ENCODE peak calls at places on chromosomes 4 and X, in six cellular contexts. F is natural killer cell, G is sigmoid colon, P is tibial nerve, M is left ventricle myocardium inferior, H is WTC11. W is an unnamed sample.

GRCh38 chr4:124459196-124459921 is 253.2 kb downstream of the ANKRD50 start:
- DNase-seq in G (no peak), P (no peak), H (no peak), F (no peak), M (no peak), W (no peak)

GRCh38 chr4:152328595-152328994 is 207.3 kb downstream of the FBXW7 start:
- DNase-seq in F (no peak), P (no peak), M (no peak), G (no peak), H (no peak), W (peak)

GRCh38 chr4:127470290-127470809 is 162.4 kb upstream of the INTU start:
- DNase-seq in M (no peak), P (no peak), H (no peak), F (no peak), G (no peak), W (no peak)

GRCh38 chrX:151974336-151975227 is at the start of gene GABRE:
- DNase-seq in P (peak), H (peak), M (peak), G (peak), F (no peak), W (peak)

GRCh38 chr4:176123710-176124407 is 58.2 kb downstream of the WDR17 start:
- DNase-seq in H (peak), P (no peak), F (no peak), M (no peak), G (no peak), W (peak)

GRCh38 chr4:173301518-173302201 is 32.5 kb downstream of the HMGB2 start:
- DNase-seq in H (no peak), M (no peak), G (no peak), P (no peak), F (no peak), W (peak)

GRCh38 chrX:39519213-39519544 is 578.6 kb downstream of the BCOR start:
- DNase-seq in M (peak), H (no peak), F (no peak), P (no peak), G (no peak), W (no peak)

GRCh38 chr4:142565771-142566170 is 280.3 kb downstream of the INPP4B start:
- DNase-seq in M (no peak), G (no peak), P (no peak), H (no peak), F (no peak), W (no peak)

DNA sequence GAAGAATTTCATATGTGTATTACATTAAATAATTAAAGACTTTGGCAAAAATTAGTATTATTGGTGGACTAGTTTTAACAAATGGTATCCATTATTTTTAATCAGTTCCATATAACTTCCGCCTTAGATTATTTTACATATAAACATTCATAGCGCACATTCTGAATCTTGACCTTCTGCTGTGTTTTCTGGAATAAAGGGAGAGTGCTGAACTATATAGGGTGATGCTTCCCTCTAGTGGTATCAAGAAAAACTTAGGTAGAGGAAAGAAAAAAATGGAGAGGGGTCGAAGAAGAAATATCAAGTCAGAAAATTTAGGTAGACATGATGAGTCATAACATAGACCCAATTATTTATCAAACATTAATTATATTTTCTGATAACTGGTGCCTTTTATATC is 155.6 kb upstream of the PACRGL start:
- DNase-seq in H (no peak), P (no peak), M (no peak), G (no peak), F (no peak), W (peak)
- TF ChIP-seq CTCF in H (peak), P (peak), M (peak), G (peak), F (no peak), W (peak)

GRCh38 chr4:164997324-164997723 is 19.9 kb upstream of the TRIM61 start:
- DNase-seq in G (no peak), H (no peak), M (no peak), P (no peak), F (no peak), W (peak)
- TF ChIP-seq CTCF in G (no peak), H (no peak), M (no peak), P (no peak), F (no peak), W (peak)

DNA sequence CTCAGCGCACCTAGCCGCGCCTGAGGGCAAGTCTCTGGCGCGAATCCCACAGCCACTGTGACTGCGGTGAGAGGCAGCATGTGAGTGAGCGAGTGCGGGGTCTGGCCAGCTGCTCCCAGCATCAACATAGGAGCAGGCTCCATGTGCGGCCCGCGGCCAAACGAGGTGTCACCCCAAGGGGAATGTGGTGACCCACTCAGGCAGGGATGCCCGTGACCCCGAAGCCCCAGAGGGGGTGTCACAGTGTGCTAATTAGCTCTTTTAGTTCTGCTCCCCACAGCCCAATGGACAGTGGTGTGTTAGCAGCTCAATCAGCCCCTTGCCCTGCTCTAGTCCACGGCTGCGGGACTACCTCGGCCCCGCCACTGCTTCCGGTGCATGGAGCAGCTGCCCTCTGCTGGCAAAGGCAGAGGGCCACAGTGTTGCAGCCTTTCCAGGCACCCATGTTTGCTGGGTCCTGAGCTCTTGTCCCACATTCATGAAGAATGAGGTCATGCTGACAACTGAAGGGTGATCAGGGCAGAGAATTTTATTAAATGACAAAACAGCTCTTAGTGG is 61.4 kb downstream of the AGA start:
- DNase-seq in P (no peak), F (no peak), G (no peak), M (no peak), H (peak), W (peak)
- TF ChIP-seq CTCF in P (no peak), F (no peak), G (no peak), M (no peak), H (no peak), W (no peak)

GRCh38 chr4:74772106-74772505 is 22.2 kb downstream of the BTC start:
- DNase-seq in H (no peak), F (no peak), M (no peak), P (no peak), G (no peak), W (peak)

GRCh38 chr4:74772783-74773182 is 21.5 kb downstream of the BTC start:
- DNase-seq in G (no peak), H (peak), M (no peak), P (no peak), F (no peak), W (no peak)

GRCh38 chr4:74770511-74770910 is 23.8 kb downstream of the BTC start:
- DNase-seq in H (no peak), G (no peak), M (no peak), F (no peak), P (no peak), W (no peak)

GRCh38 chr4:74764119-74764518 is 30.2 kb downstream of the BTC start:
- DNase-seq in P (no peak), H (no peak), M (no peak), F (no peak), G (no peak), W (peak)

GRCh38 chr4:74768857-74769525 is 25.3 kb downstream of the BTC start:
- DNase-seq in H (no peak), G (no peak), P (no peak), F (no peak), M (no peak), W (peak)
- TF ChIP-seq CTCF in H (no peak), G (no peak), P (no peak), F (no peak), M (no peak), W (no peak)

DNA sequence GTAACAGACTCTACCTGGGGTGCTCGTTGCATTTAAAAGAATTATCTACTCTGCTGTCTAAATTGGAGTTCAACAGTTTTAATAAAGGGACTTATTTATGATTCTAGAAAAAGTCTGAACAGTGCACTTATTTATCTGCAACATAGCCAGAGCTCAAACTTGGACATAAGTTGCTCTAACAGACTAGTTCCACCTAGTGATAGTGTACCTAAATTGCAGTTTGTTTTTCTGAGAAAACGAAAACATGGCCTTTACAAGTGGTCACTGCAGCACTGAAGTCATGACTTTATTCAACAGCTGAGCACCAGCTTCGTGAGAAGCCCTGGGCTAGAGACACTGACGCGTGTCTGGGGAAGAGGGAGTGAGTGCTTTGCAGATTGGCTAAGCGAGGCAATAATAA is 77.3 kb upstream of the IGSF1 start:
- DNase-seq in H (no peak), G (no peak), F (no peak), P (no peak), M (no peak), W (peak)
- TF ChIP-seq CTCF in H (no peak), G (no peak), F (no peak), P (no peak), M (peak), W (peak)

W was measured in MCF 10A.